ENCODE peak calls at places on chromosomes 16 and 17, in six cellular contexts. One of them, this sample, is unnamed.

GRCh38 chr17:9244066-9245052 is 223.0 kb downstream of the NTN1 start:
- DNase-seq in LoVo: no peak
- DNase-seq in tibial artery: peak
- DNase-seq in EL: no peak
- DNase-seq in astrocyte of the cerebellum: no peak
- DNase-seq in HFF-Myc: no peak
- DNase-seq in this sample: no peak

GRCh38 chr17:10336393-10336792 is 36.4 kb downstream of the MYH13 start:
- DNase-seq in LoVo: no peak
- DNase-seq in tibial artery: no peak
- DNase-seq in EL: no peak
- DNase-seq in astrocyte of the cerebellum: no peak
- DNase-seq in HFF-Myc: no peak
- DNase-seq in this sample: no peak

GRCh38 chr16:11691771-11692170 is 23.5 kb downstream of the SNN start:
- DNase-seq in LoVo: no peak
- DNase-seq in tibial artery: no peak
- DNase-seq in EL: no peak
- DNase-seq in astrocyte of the cerebellum: no peak
- DNase-seq in HFF-Myc: no peak
- DNase-seq in this sample: no peak

GRCh38 chr17:63039342-63039741 is 73.3 kb downstream of the TANC2 start:
- DNase-seq in LoVo: no peak
- DNase-seq in tibial artery: no peak
- DNase-seq in EL: no peak
- DNase-seq in astrocyte of the cerebellum: no peak
- DNase-seq in HFF-Myc: no peak
- DNase-seq in this sample: no peak

GRCh38 chr16:65070831-65071230 is 51.0 kb downstream of the CDH11 start:
- DNase-seq in LoVo: peak
- DNase-seq in tibial artery: peak
- DNase-seq in EL: peak
- DNase-seq in astrocyte of the cerebellum: peak
- DNase-seq in HFF-Myc: peak
- DNase-seq in this sample: peak

GRCh38 chr17:35900280-35900679 is 20.1 kb upstream of the CCL5 start:
- DNase-seq in LoVo: no peak
- DNase-seq in tibial artery: peak
- DNase-seq in EL: no peak
- DNase-seq in astrocyte of the cerebellum: no peak
- DNase-seq in HFF-Myc: no peak
- DNase-seq in this sample: no peak

GRCh38 chr17:57708401-57708800 is 36.7 kb downstream of the CCDC182 start:
- DNase-seq in LoVo: no peak
- DNase-seq in tibial artery: no peak
- DNase-seq in EL: no peak
- DNase-seq in astrocyte of the cerebellum: no peak
- DNase-seq in HFF-Myc: no peak
- DNase-seq in this sample: no peak

GRCh38 chr17:68849673-68850260 is 105.4 kb downstream of the ABCA8 start:
- DNase-seq in LoVo: no peak
- DNase-seq in tibial artery: no peak
- DNase-seq in EL: no peak
- DNase-seq in astrocyte of the cerebellum: no peak
- DNase-seq in HFF-Myc: peak
- DNase-seq in this sample: no peak

GRCh38 chr17:65533056-65533745 is 28.2 kb downstream of the AXIN2 start:
- DNase-seq in LoVo: no peak
- DNase-seq in tibial artery: peak
- DNase-seq in EL: no peak
- DNase-seq in astrocyte of the cerebellum: no peak
- DNase-seq in HFF-Myc: no peak
- DNase-seq in this sample: no peak

GRCh38 chr17:28390563-28390962 is 15.4 kb downstream of the SLC46A1 start:
- DNase-seq in LoVo: no peak
- DNase-seq in tibial artery: no peak
- DNase-seq in EL: no peak
- DNase-seq in astrocyte of the cerebellum: no peak
- DNase-seq in HFF-Myc: no peak
- DNase-seq in this sample: no peak

GRCh38 chr16:720507-720989 is 398 bp upstream of the ANTKMT start:
- DNase-seq in LoVo: peak
- DNase-seq in tibial artery: no peak
- DNase-seq in EL: peak
- DNase-seq in astrocyte of the cerebellum: no peak
- DNase-seq in HFF-Myc: no peak
- DNase-seq in this sample: peak

GRCh38 chr17:66462010-66462409 is 159.6 kb downstream of the PRKCA start:
- DNase-seq in LoVo: no peak
- DNase-seq in tibial artery: no peak
- DNase-seq in EL: no peak
- DNase-seq in astrocyte of the cerebellum: no peak
- DNase-seq in HFF-Myc: no peak
- DNase-seq in this sample: no peak

GRCh38 chr16:30053376-30054015 is 12.1 kb upstream of the ALDOA start:
- DNase-seq in LoVo: no peak
- DNase-seq in tibial artery: no peak
- DNase-seq in EL: peak
- DNase-seq in astrocyte of the cerebellum: no peak
- DNase-seq in HFF-Myc: no peak
- DNase-seq in this sample: no peak

GRCh38 chr16:55047903-55048497 is 117.3 kb downstream of the IRX5 start:
- DNase-seq in LoVo: no peak
- DNase-seq in tibial artery: peak
- DNase-seq in EL: no peak
- DNase-seq in astrocyte of the cerebellum: no peak
- DNase-seq in HFF-Myc: no peak
- DNase-seq in this sample: no peak

GRCh38 chr17:33292184-33292980 is 713 bp downstream of the ASIC2 start:
- DNase-seq in LoVo: no peak
- DNase-seq in tibial artery: no peak
- DNase-seq in EL: peak
- DNase-seq in astrocyte of the cerebellum: no peak
- DNase-seq in HFF-Myc: no peak
- DNase-seq in this sample: no peak

GRCh38 chr17:3029213-3029913 is 34.0 kb downstream of the OR1D5 start:
- DNase-seq in LoVo: no peak
- DNase-seq in tibial artery: peak
- DNase-seq in EL: no peak
- DNase-seq in astrocyte of the cerebellum: no peak
- DNase-seq in HFF-Myc: no peak
- DNase-seq in this sample: peak